ENCODE peak calls at places on chromosomes 12 and 14, in eight cellular contexts. U, R, M, T, A, B, O and I are unnamed samples.

GRCh38 chr12:106120578-106121105 is 18.1 kb downstream of the NUAK1 start:
- DNase-seq in B (no peak), U (no peak), M (no peak), R (no peak), O (no peak), A (no peak), T (no peak), I (no peak)

GRCh38 chr14:58796636-58797429 is 159.1 kb downstream of the DACT1 start:
- DNase-seq in B (no peak), M (no peak), O (no peak), A (no peak), U (no peak), T (no peak), R (no peak), I (no peak)

GRCh38 chr14:92425101-92425500 is 88.5 kb upstream of the RIN3 start:
- DNase-seq in R (no peak), U (no peak), M (no peak), T (peak), B (no peak), O (no peak), A (no peak), I (no peak)

GRCh38 chr14:105495101-105495989 is 4.3 kb downstream of the TEDC1 start:
- DNase-seq in B (peak), A (peak), U (peak), T (no peak), R (peak), O (peak), M (no peak), I (no peak)

GRCh38 chr12:6275609-6276246 is 34.8 kb upstream of the PLEKHG6 start:
- DNase-seq in M (no peak), U (peak), R (no peak), B (peak), A (no peak), O (no peak), T (no peak), I (no peak)

GRCh38 chr12:115771065-115771464 is 506.4 kb downstream of the MED13L start:
- DNase-seq in M (no peak), O (no peak), A (no peak), R (no peak), T (peak), B (no peak), U (no peak), I (peak)

GRCh38 chr12:18819471-18819870 is 81.6 kb downstream of the CAPZA3 start:
- DNase-seq in R (no peak), O (no peak), U (no peak), A (no peak), M (no peak), T (no peak), B (no peak), I (peak)

GRCh38 chr12:92078167-92079053 is 67.2 kb downstream of the BTG1 start:
- DNase-seq in T (peak), R (no peak), U (no peak), A (no peak), O (no peak), B (no peak), M (no peak), I (no peak)

GRCh38 chr14:23681337-23681736 is 45.2 kb downstream of the DHRS2 start:
- DNase-seq in T (no peak), U (no peak), A (no peak), R (no peak), M (no peak), O (no peak), B (no peak), I (no peak)

GRCh38 chr12:123391546-123392343 is 7.8 kb downstream of the KMT5A start:
- DNase-seq in O (no peak), M (no peak), A (no peak), T (no peak), U (no peak), R (no peak), B (no peak), I (no peak)

GRCh38 chr12:102883204-102883799 is 33.7 kb downstream of the PAH start:
- DNase-seq in B (peak), O (peak), A (peak), T (peak), R (peak), U (no peak), M (peak), I (peak)

GRCh38 chr14:34750670-34751069 is 36.3 kb upstream of the CFL2 start:
- DNase-seq in O (no peak), T (no peak), U (no peak), R (no peak), B (no peak), M (no peak), A (no peak), I (no peak)

GRCh38 chr12:132294121-132295034 is 35.0 kb downstream of the GALNT9 start:
- DNase-seq in U (no peak), O (no peak), B (peak), A (peak), M (no peak), T (no peak), R (no peak), I (no peak)

GRCh38 chr14:31261859-31262739 is 54.5 kb upstream of the HECTD1 start:
- DNase-seq in A (no peak), O (no peak), B (peak), U (peak), T (no peak), R (no peak), M (no peak), I (no peak)

GRCh38 chr12:114918535-114919233 is 234.7 kb upstream of the TBX3 start:
- DNase-seq in B (no peak), U (no peak), R (no peak), T (peak), O (no peak), M (no peak), A (no peak), I (no peak)

GRCh38 chr12:102757154-102757873 is 159.7 kb downstream of the PAH start:
- DNase-seq in B (no peak), U (no peak), A (peak), R (no peak), T (peak), M (no peak), O (no peak), I (no peak)

GRCh38 chr12:131024721-131025120 is 71.0 kb downstream of the ADGRD1 start:
- DNase-seq in U (no peak), R (no peak), A (no peak), O (no peak), B (no peak), T (no peak), M (no peak), I (no peak)

GRCh38 chr14:71300474-71301359 is 393.5 kb downstream of the PCNX1 start:
- DNase-seq in M (no peak), B (no peak), A (no peak), T (no peak), U (no peak), R (no peak), O (no peak), I (no peak)

GRCh38 chr14:71933026-71933587 is 878 bp downstream of the RGS6 start:
- DNase-seq in M (no peak), R (no peak), B (no peak), A (no peak), O (peak), U (no peak), T (peak), I (no peak)

GRCh38 chr12:32686340-32686739 is 7.2 kb downstream of the DNM1L start:
- DNase-seq in T (no peak), M (no peak), R (no peak), U (no peak), B (no peak), O (no peak), A (no peak), I (no peak)

GRCh38 chr14:100900837-100901390 is 2.6 kb downstream of the RTL1 start:
- DNase-seq in U (peak), A (no peak), B (peak), O (peak), R (no peak), T (peak), M (no peak), I (no peak)

GRCh38 chr12:14410841-14411569 is 45.5 kb downstream of the ATF7IP start:
- DNase-seq in T (no peak), B (no peak), U (no peak), A (no peak), M (no peak), O (no peak), R (no peak), I (no peak)

GRCh38 chr12:55797068-55797467 is 20.5 kb downstream of the SARNP start:
- DNase-seq in U (no peak), T (peak), M (no peak), R (peak), O (peak), A (no peak), B (no peak), I (peak)

GRCh38 chr14:91968280-91968679 is 20.8 kb upstream of the FBLN5 start:
- DNase-seq in M (no peak), A (no peak), T (no peak), O (no peak), U (no peak), B (no peak), R (no peak), I (no peak)

GRCh38 chr12:81332054-81332453 is 254.2 kb downstream of the ACSS3 start:
- DNase-seq in B (no peak), M (no peak), O (no peak), R (no peak), T (peak), U (no peak), A (no peak), I (no peak)

GRCh38 chr12:50213439-50213838 is 46.3 kb upstream of the CERS5 start:
- DNase-seq in T (no peak), A (no peak), U (no peak), O (no peak), B (no peak), R (no peak), M (no peak), I (no peak)

GRCh38 chr12:15131462-15131861 is 89.8 kb downstream of the RERG start:
- DNase-seq in A (no peak), M (no peak), T (peak), B (no peak), O (no peak), U (no peak), R (no peak), I (no peak)

GRCh38 chr12:111250251-111250881 is 118.5 kb downstream of the PHETA1 start:
- DNase-seq in O (no peak), B (no peak), M (no peak), T (no peak), A (no peak), U (no peak), R (no peak), I (no peak)

GRCh38 chr12:15534322-15534721 is 212.0 kb downstream of the PTPRO start:
- DNase-seq in T (peak), U (no peak), M (no peak), O (no peak), R (no peak), B (no peak), A (no peak), I (no peak)

GRCh38 chr14:45144658-45145057 is 8.9 kb downstream of the FANCM start:
- DNase-seq in B (no peak), O (no peak), M (no peak), T (no peak), R (no peak), U (no peak), A (no peak), I (no peak)

GRCh38 chr14:77053046-77053841 is 24.7 kb upstream of the IRF2BPL start:
- DNase-seq in A (peak), U (peak), B (peak), T (peak), M (peak), R (peak), O (peak), I (peak)

GRCh38 chr12:101647711-101648110 is 49.7 kb upstream of the CHPT1 start:
- DNase-seq in O (no peak), U (no peak), T (no peak), A (no peak), R (no peak), B (no peak), M (no peak), I (no peak)

GRCh38 chr12:10016881-10017280 is 6.5 kb downstream of the CLEC12B start:
- DNase-seq in U (no peak), M (no peak), A (no peak), R (no peak), O (no peak), T (no peak), B (no peak), I (no peak)

GRCh38 chr12:58314610-58315009 is 373.2 kb downstream of the ATP23 start:
- DNase-seq in R (no peak), A (no peak), T (peak), B (no peak), U (no peak), O (no peak), M (no peak), I (no peak)

GRCh38 chr12:79988368-79988767 is 53.5 kb upstream of the PPP1R12A start:
- DNase-seq in A (no peak), M (no peak), R (no peak), B (no peak), O (no peak), T (peak), U (no peak), I (no peak)

GRCh38 chr12:47534695-47535094 is 171.1 kb downstream of the RPAP3 start:
- DNase-seq in T (no peak), A (no peak), U (no peak), B (no peak), R (no peak), O (no peak), M (no peak), I (no peak)